ENCODE peak calls at places on chromosomes 5 and 9, in ten cellular contexts. Q, Z, S, O, Y, B, V, I, R and P are unnamed samples.

GRCh38 chr5:44454002-44454401 is 64.8 kb upstream of the FGF10 start:
- DNase-seq in Q (no peak), Z (no peak), S (no peak), O (no peak), Y (no peak), B (no peak), V (no peak), I (peak), R (no peak), P (no peak)

GRCh38 chr9:88258012-88258411 is 119.7 kb upstream of the SPATA31C2 start:
- DNase-seq in Q (no peak), Z (no peak), S (no peak), O (no peak), Y (no peak), B (no peak), V (no peak), I (peak), R (peak), P (no peak)

GRCh38 chr9:98024702-98025101 is 31.8 kb upstream of the NANS start:
- DNase-seq in Q (no peak), Z (no peak), S (no peak), O (no peak), Y (no peak), B (no peak), V (no peak), I (no peak), R (no peak), P (no peak)

GRCh38 chr9:125732562-125732961 is 14.6 kb upstream of the PBX3 start:
- DNase-seq in Q (no peak), Z (no peak), S (no peak), O (no peak), Y (no peak), B (no peak), V (no peak), I (peak), R (peak), P (no peak)

GRCh38 chr9:92711146-92711545 is 41.2 kb upstream of the IPPK start:
- DNase-seq in Q (no peak), Z (no peak), S (no peak), O (no peak), Y (no peak), B (no peak), V (no peak), I (no peak), R (peak), P (no peak)

GRCh38 chr5:158679221-158679641 is 420.5 kb downstream of the EBF1 start:
- DNase-seq in Q (no peak), Z (no peak), S (no peak), O (no peak), Y (no peak), B (no peak), V (no peak), I (no peak), R (no peak), P (no peak)

GRCh38 chr5:96997265-96997859 is 61.5 kb downstream of the LNPEP start:
- DNase-seq in Q (peak), Z (peak), S (no peak), O (peak), Y (peak), B (peak), V (no peak), I (peak), R (peak), P (no peak)

GRCh38 chr5:14120176-14120575 is 23.0 kb upstream of the TRIO start:
- DNase-seq in Q (no peak), Z (no peak), S (no peak), O (no peak), Y (no peak), B (no peak), V (no peak), I (no peak), R (no peak), P (no peak)

GRCh38 chr9:23821400-23822181 is 4.4 kb downstream of the ELAVL2 start:
- DNase-seq in Q (no peak), Z (no peak), S (no peak), O (peak), Y (no peak), B (no peak), V (no peak), I (peak), R (no peak), P (peak)

GRCh38 chr5:170746081-170746951 is 37.2 kb upstream of the GABRP start:
- DNase-seq in Q (no peak), Z (no peak), S (no peak), O (no peak), Y (no peak), B (no peak), V (no peak), I (no peak), R (no peak), P (peak)

GRCh38 chr5:170745481-170746061 is 38.0 kb upstream of the GABRP start:
- DNase-seq in Q (no peak), Z (no peak), S (no peak), O (no peak), Y (no peak), B (no peak), V (no peak), I (peak), R (peak), P (peak)

GRCh38 chr5:173819521-173819920 is 68.6 kb upstream of the CPEB4 start:
- DNase-seq in Q (no peak), Z (no peak), S (no peak), O (no peak), Y (peak), B (no peak), V (no peak), I (no peak), R (no peak), P (no peak)

GRCh38 chr5:158590936-158591863 is 508.5 kb downstream of the EBF1 start:
- DNase-seq in Q (no peak), Z (no peak), S (no peak), O (peak), Y (no peak), B (no peak), V (no peak), I (peak), R (no peak), P (peak)

GRCh38 chr9:137029058-137029922 is 1.3 kb upstream of the ABCA2 start:
- DNase-seq in Q (peak), Z (peak), S (peak), O (peak), Y (peak), B (peak), V (peak), I (peak), R (peak), P (peak)

GRCh38 chr5:172455511-172456061 is 1.3 kb upstream of the SH3PXD2B start:
- DNase-seq in Q (no peak), Z (peak), S (no peak), O (no peak), Y (no peak), B (no peak), V (no peak), I (no peak), R (peak), P (no peak)

GRCh38 chr9:131096490-131097258 is at the start of gene AIF1L:
- DNase-seq in Q (no peak), Z (no peak), S (peak), O (peak), Y (no peak), B (no peak), V (no peak), I (peak), R (no peak), P (peak)

GRCh38 chr5:72066658-72067057 is 40.6 kb upstream of the MAP1B start:
- DNase-seq in Q (no peak), Z (no peak), S (no peak), O (peak), Y (no peak), B (no peak), V (no peak), I (no peak), R (peak), P (no peak)

GRCh38 chr9:108103294-108103693 is 613.7 kb upstream of the KLF4 start:
- DNase-seq in Q (no peak), Z (no peak), S (no peak), O (no peak), Y (no peak), B (no peak), V (no peak), I (no peak), R (peak), P (no peak)

GRCh38 chr5:125002727-125003598 is 256.5 kb upstream of the ZNF608 start:
- DNase-seq in Q (no peak), Z (no peak), S (no peak), O (no peak), Y (no peak), B (peak), V (no peak), I (peak), R (peak), P (no peak)

GRCh38 chr9:100534401-100534800 is 43.5 kb upstream of the CAVIN4 start:
- DNase-seq in Q (no peak), Z (no peak), S (no peak), O (no peak), Y (no peak), B (no peak), V (no peak), I (no peak), R (no peak), P (no peak)

GRCh38 chr5:10331341-10331796 is 22.1 kb upstream of the MARCHF6 start:
- DNase-seq in Q (no peak), Z (no peak), S (no peak), O (no peak), Y (no peak), B (no peak), V (no peak), I (no peak), R (peak), P (peak)

GRCh38 chr9:131545003-131545785 is at the start of gene PRRT1B:
- DNase-seq in Q (no peak), Z (no peak), S (no peak), O (no peak), Y (no peak), B (no peak), V (no peak), I (peak), R (no peak), P (peak)

GRCh38 chr5:143472576-143472975 is 69.1 kb upstream of the NR3C1 start:
- DNase-seq in Q (no peak), Z (no peak), S (no peak), O (no peak), Y (no peak), B (no peak), V (no peak), I (no peak), R (no peak), P (no peak)

GRCh38 chr9:131982683-131983239 is 96.9 kb downstream of the MED27 start:
- DNase-seq in Q (no peak), Z (no peak), S (no peak), O (no peak), Y (no peak), B (no peak), V (no peak), I (no peak), R (peak), P (no peak)

GRCh38 chr5:97009212-97009898 is 73.5 kb downstream of the LNPEP start:
- DNase-seq in Q (peak), Z (peak), S (no peak), O (no peak), Y (peak), B (peak), V (no peak), I (no peak), R (peak), P (no peak)

GRCh38 chr9:120477534-120478001 is 102.4 kb downstream of the CDK5RAP2 start:
- DNase-seq in Q (no peak), Z (peak), S (no peak), O (peak), Y (peak), B (no peak), V (no peak), I (peak), R (peak), P (peak)

GRCh38 chr5:11797132-11797531 is 107.1 kb downstream of the CTNND2 start:
- DNase-seq in Q (no peak), Z (no peak), S (no peak), O (no peak), Y (no peak), B (no peak), V (no peak), I (peak), R (no peak), P (no peak)

GRCh38 chr5:8517461-8517860 is 648.5 kb downstream of the MTRR start:
- DNase-seq in Q (no peak), Z (no peak), S (no peak), O (no peak), Y (no peak), B (no peak), V (no peak), I (no peak), R (peak), P (no peak)

GRCh38 chr5:80608730-80609129 is 38.6 kb upstream of the ANKRD34B start:
- DNase-seq in Q (no peak), Z (no peak), S (no peak), O (no peak), Y (no peak), B (no peak), V (no peak), I (no peak), R (no peak), P (no peak)

GRCh38 chr5:91378683-91379601 is 4.2 kb downstream of the ARRDC3 start:
- DNase-seq in Q (no peak), Z (no peak), S (no peak), O (no peak), Y (peak), B (no peak), V (no peak), I (no peak), R (no peak), P (no peak)

GRCh38 chr9:93450817-93451761 is at the start of gene FAM120A:
- DNase-seq in Q (peak), Z (no peak), S (peak), O (peak), Y (peak), B (peak), V (peak), I (peak), R (peak), P (peak)

GRCh38 chr5:34959323-34959722 is 30.0 kb downstream of the DNAJC21 start:
- DNase-seq in Q (no peak), Z (no peak), S (no peak), O (peak), Y (no peak), B (no peak), V (no peak), I (no peak), R (peak), P (no peak)

GRCh38 chr5:143921525-143922311 is 109.8 kb downstream of the HMHB1 start:
- DNase-seq in Q (no peak), Z (no peak), S (no peak), O (peak), Y (no peak), B (no peak), V (no peak), I (no peak), R (peak), P (no peak)

GRCh38 chr9:100492952-100493351 is 20.0 kb downstream of the TMEFF1 start:
- DNase-seq in Q (no peak), Z (peak), S (no peak), O (no peak), Y (no peak), B (no peak), V (no peak), I (no peak), R (peak), P (no peak)

GRCh38 chr9:16559418-16560188 is 310.9 kb downstream of the BNC2 start:
- DNase-seq in Q (no peak), Z (no peak), S (no peak), O (no peak), Y (no peak), B (no peak), V (no peak), I (no peak), R (no peak), P (no peak)